ENCODE peak calls at places on chromosomes 7 and 10, in six cellular contexts. J is right atrium auricular region, Q is PC-9, L is OCI-LY7, N is fibroblast of mammary gland, Z is ovary. X is an unnamed sample.

GRCh38 chr7:17651926-17652385 is 288.3 kb downstream of the SNX13 start:
- DNase-seq in J (no peak), Q (no peak), L (no peak), N (peak; percentile 97), Z (no peak), X (peak; percentile 51)

GRCh38 chr7:66376264-66376945 is 171.3 kb downstream of the TPST1 start:
- DNase-seq in J (no peak), Q (no peak), L (no peak), N (no peak), Z (no peak), X (no peak)

GRCh38 chr10:127801302-127801701 is 64.3 kb downstream of the FOXI2 start:
- DNase-seq in J (no peak), Q (no peak), L (no peak), N (no peak), Z (no peak), X (no peak)

GRCh38 chr10:63365976-63366765 is 99.6 kb downstream of the JMJD1C start:
- DNase-seq in J (no peak), Q (no peak), L (no peak), N (peak; percentile 23), Z (no peak), X (no peak)

GRCh38 chr7:18829518-18830252 is 287.8 kb downstream of the TWIST1 start:
- DNase-seq in J (no peak), Q (no peak), L (no peak), N (peak; percentile 86), Z (no peak), X (no peak)

GRCh38 chr7:1561036-1561940 is 5.3 kb upstream of the TMEM184A start:
- DNase-seq in J (no peak), Q (no peak), L (no peak), N (no peak), Z (no peak), X (no peak)

GRCh38 chr7:101923276-101923985 is 106.0 kb downstream of the CUX1 start:
- DNase-seq in J (no peak), Q (no peak), L (no peak), N (no peak), Z (no peak), X (no peak)

GRCh38 chr10:86899128-86899527 is 58.3 kb downstream of the MMRN2 start:
- DNase-seq in J (no peak), Q (no peak), L (no peak), N (no peak), Z (no peak), X (no peak)

GRCh38 chr7:47893238-47893637 is 55.0 kb downstream of the PKD1L1 start:
- DNase-seq in J (no peak), Q (no peak), L (peak; percentile 31), N (peak; percentile 6), Z (no peak), X (no peak)

GRCh38 chr7:150943453-150943814 is 34.7 kb downstream of the KCNH2 start:
- DNase-seq in J (no peak), Q (no peak), L (no peak), N (no peak), Z (no peak), X (no peak)

GRCh38 chr10:71749396-71749795 is 23.9 kb downstream of the VSIR start:
- DNase-seq in J (no peak), Q (no peak), L (no peak), N (no peak), Z (no peak), X (no peak)

GRCh38 chr10:71747808-71748523 is 25.4 kb downstream of the VSIR start:
- DNase-seq in J (no peak), Q (no peak), L (peak; percentile 77), N (no peak), Z (no peak), X (no peak)

GRCh38 chr10:71750124-71750841 is 23.0 kb downstream of the VSIR start:
- DNase-seq in J (no peak), Q (no peak), L (no peak), N (no peak), Z (no peak), X (no peak)

GRCh38 chr10:71747039-71747807 is 26.1 kb downstream of the VSIR start:
- DNase-seq in J (no peak), Q (no peak), L (no peak), N (no peak), Z (no peak), X (no peak)

GRCh38 chr10:71748671-71749191 is 24.6 kb downstream of the VSIR start:
- DNase-seq in J (peak; percentile 82), Q (no peak), L (peak; percentile 85), N (no peak), Z (peak; percentile 88), X (peak; percentile 39)
- H3K4me3 ChIP-seq in J (no peak overlapping the region), Q (no peak overlapping the region), L (peak overlapping the region; percentile 25), N (no peak overlapping the region), Z (no peak overlapping the region), X (no peak overlapping the region)

GRCh38 chr10:69045441-69046300 is 42.2 kb upstream of the SRGN start:
- DNase-seq in J (no peak), Q (peak; percentile 80), L (no peak), N (peak; percentile 40), Z (no peak), X (no peak)
- H3K4me3 ChIP-seq in J (no peak overlapping the region), Q (no peak overlapping the region), L (no peak overlapping the region), N (no peak overlapping the region), Z (no peak overlapping the region), X (no peak overlapping the region)

GRCh38 chr7:90345548-90346319 is 782 bp upstream of the GTPBP10 start:
- DNase-seq in J (no peak), Q (no peak), L (no peak), N (peak; percentile 47), Z (peak; percentile 18), X (no peak)
- H3K4me3 ChIP-seq in J (peak overlapping the region; percentile 57), Q (peak overlapping the region; percentile 94), L (peak overlapping the region; percentile 84), N (peak overlapping the region; percentile 98), Z (peak overlapping the region; percentile 56), X (peak overlapping the region; percentile 88)

DNA sequence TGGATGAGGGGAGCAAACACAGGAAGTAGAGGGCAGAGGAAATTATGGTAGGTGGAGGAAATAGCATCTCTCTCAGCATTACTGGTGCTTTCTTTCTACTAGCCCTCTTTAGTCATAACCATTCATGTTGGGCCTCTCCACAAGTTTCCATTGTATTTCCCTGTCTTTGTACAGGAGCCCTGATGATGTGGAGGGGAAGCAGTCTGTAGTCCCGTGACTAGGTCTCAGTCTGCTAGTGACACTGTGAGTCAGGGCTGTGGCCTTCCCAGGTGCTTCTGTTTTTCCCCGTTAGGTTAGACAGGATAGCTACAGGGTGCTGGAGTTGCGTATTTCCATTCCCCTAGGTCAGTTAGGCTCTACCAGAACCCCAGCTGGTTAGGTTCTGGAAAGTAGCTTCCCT is 82.9 kb upstream of the NAMPT start:
- DNase-seq in J (no peak), Q (no peak), L (no peak), N (no peak), Z (no peak), X (no peak)
- H3K4me3 ChIP-seq in J (no peak overlapping the region), Q (no peak overlapping the region), L (no peak overlapping the region), N (no peak overlapping the region), Z (no peak overlapping the region), X (no peak overlapping the region)

DNA sequence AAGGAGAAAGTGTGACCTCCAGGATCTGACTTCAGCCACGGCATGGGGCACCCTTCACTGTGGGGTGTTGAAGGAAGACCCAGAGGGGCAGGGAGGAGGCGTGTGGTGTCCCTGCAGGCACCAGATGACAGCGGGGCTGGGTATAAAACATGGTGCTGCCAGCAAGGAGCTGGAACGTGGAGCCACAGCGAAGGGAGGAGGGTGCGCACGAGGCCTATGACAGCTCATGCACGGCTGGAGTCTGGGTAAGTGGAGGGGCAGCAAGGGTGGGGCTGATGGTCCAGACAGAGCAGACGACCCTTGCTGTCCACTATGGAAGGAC is 27.8 kb upstream of the FOXL3 start:
- DNase-seq in J (no peak), Q (no peak), L (no peak), N (no peak), Z (no peak), X (no peak)
- H3K4me3 ChIP-seq in J (no peak overlapping the region), Q (no peak overlapping the region), L (no peak overlapping the region), N (no peak overlapping the region), Z (no peak overlapping the region), X (no peak overlapping the region)

DNA sequence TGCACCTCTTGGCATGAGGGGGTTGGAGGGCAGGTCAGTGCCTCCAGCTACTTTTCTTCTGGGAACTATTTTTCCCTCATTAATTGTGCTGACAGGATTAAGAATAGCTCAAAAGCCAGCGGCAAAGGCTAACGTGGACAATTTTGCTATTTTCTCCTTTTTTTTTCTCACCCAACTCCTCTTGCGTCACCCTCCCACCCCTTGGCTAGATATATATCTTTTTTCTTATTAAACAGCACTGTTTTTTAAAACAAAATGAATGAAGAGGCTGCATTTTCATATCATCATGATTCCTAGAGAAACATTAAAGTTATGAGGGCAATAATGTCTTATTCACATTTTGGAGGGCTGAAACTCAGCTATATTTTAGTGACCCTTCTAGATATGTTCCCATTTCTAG is 251.8 kb upstream of the NFE2L3 start:
- DNase-seq in J (no peak), Q (no peak), L (no peak), N (no peak), Z (no peak), X (no peak)
- H3K4me3 ChIP-seq in J (no peak overlapping the region), Q (no peak overlapping the region), L (no peak overlapping the region), N (no peak overlapping the region), Z (no peak overlapping the region), X (no peak overlapping the region)

GRCh38 chr10:5070648-5071410 is 23.4 kb upstream of the AKR1C3 start:
- DNase-seq in J (no peak), Q (no peak), L (no peak), N (peak; percentile 61), Z (no peak), X (no peak)
- H3K4me3 ChIP-seq in J (no peak overlapping the region), Q (peak overlapping the region; percentile 35), L (no peak overlapping the region), N (no peak overlapping the region), Z (no peak overlapping the region), X (no peak overlapping the region)

DNA sequence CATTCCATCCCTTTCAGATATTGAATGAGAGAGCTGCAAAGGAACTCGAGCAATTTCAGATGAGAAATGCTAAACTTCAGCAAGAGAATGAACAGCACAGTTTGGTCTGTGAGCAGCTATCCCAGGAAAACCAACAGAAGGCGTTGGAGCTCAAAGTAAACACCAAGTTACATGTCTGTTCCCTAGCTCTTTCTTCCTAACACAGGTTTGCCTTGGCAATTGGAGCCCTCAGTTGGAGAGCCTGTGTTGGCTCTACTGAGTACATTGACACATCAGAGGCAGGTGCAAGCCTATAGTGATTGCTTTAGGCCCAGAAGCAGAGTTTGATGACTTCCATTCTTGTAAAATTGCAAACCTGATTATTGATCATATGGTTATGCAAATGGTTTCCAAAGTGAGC is 14.8 kb downstream of the CFAP58 start:
- DNase-seq in J (no peak), Q (no peak), L (no peak), N (no peak), Z (no peak), X (no peak)
- H3K4me3 ChIP-seq in J (no peak overlapping the region), Q (no peak overlapping the region), L (no peak overlapping the region), N (no peak overlapping the region), Z (no peak overlapping the region), X (no peak overlapping the region)

DNA sequence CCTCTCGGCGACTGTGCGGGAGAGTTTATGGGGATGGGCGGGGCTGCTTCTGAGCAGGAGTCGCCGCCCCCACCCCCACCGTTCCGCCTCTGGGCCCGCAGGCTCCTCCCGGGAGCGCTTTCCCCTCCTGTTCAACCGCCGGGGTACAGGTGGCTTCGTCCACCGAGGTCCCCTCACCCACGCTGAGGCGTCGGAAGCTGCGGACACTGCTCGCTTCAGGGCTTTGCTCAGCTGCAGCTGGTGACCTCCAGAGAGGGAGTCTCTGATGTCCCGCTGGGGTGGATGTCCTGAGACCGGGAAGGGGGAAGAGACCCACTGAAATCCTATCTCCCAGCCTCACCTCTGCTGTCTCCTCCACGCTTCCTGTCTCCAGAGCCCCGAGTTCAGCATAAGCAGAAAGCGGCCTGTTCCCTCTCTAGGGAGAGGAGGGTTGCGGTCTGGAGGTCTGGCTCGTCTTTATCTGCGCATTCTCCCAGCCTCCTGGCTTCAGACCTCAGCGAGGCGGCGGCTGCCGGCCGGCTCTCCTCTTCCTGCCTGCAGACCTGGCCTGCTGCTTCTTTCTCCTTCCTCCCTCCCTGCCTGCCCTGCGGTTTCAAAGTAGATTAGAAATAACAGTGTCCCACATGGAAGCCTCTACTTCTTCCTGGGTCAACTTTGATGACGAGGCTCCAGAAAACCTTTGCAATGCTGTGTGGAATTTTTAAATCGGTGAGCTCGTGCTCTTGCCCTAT is 1.8 kb downstream of the CYP2E1 start:
- DNase-seq in J (no peak), Q (no peak), L (no peak), N (peak; percentile 10), Z (no peak), X (no peak)
- H3K4me3 ChIP-seq in J (no peak overlapping the region), Q (no peak overlapping the region), L (no peak overlapping the region), N (no peak overlapping the region), Z (no peak overlapping the region), X (no peak overlapping the region)